ENCODE peak calls at places on chromosomes 1 and 21, in eight cellular contexts. T is prostate gland, I is tibial artery, K is A549, M is GM23338, X is adrenal gland, Q is DND-41, H is thoracic aorta. E is an unnamed sample.

GRCh38 chr1:20078711-20079110 is 8.7 kb downstream of the PLA2G5 start:
- DNase-seq in H (no peak), I (no peak), Q (no peak), M (no peak), X (no peak), K (no peak), T (no peak), E (no peak)

GRCh38 chr1:241932845-241933244 is 24.7 kb upstream of the BECN2 start:
- DNase-seq in X (no peak), I (no peak), K (no peak), H (no peak), M (no peak), Q (no peak), T (no peak), E (no peak)

GRCh38 chr1:172951728-172952365 is 98.9 kb downstream of the TNFSF18 start:
- DNase-seq in Q (no peak), T (peak), M (no peak), I (no peak), K (no peak), H (no peak), X (no peak), E (no peak)

GRCh38 chr1:12615916-12616708 is 1.9 kb downstream of the DHRS3 start:
- DNase-seq in X (peak), I (peak), T (peak), Q (peak), M (peak), K (no peak), H (peak), E (no peak)

GRCh38 chr1:186605762-186606350 is 74.4 kb downstream of the PTGS2 start:
- DNase-seq in I (peak), Q (peak), H (no peak), K (no peak), M (peak), X (peak), T (no peak), E (no peak)

GRCh38 chr1:185846672-185847440 is 112.7 kb downstream of the HMCN1 start:
- DNase-seq in I (no peak), H (no peak), T (no peak), Q (no peak), K (no peak), M (no peak), X (no peak), E (no peak)

GRCh38 chr1:240212552-240212951 is 120.9 kb downstream of the FMN2 start:
- DNase-seq in X (no peak), I (no peak), T (no peak), H (no peak), K (no peak), Q (no peak), M (no peak), E (no peak)

GRCh38 chr1:185559684-185560310 is 174.4 kb upstream of the HMCN1 start:
- DNase-seq in T (peak), Q (peak), I (peak), K (peak), H (no peak), X (peak), M (peak), E (no peak)

GRCh38 chr1:42139444-42139843 is 13.8 kb upstream of the GUCA2B start:
- DNase-seq in K (no peak), X (no peak), Q (no peak), T (no peak), I (no peak), M (no peak), H (no peak), E (no peak)

GRCh38 chr21:36698160-36699025 is 522 bp upstream of the SIM2 start:
- DNase-seq in X (no peak), I (no peak), T (no peak), K (peak), M (peak), H (no peak), Q (no peak), E (no peak)

GRCh38 chr1:171879556-171879955 is 38.3 kb downstream of the DNM3 start:
- DNase-seq in H (no peak), M (no peak), I (no peak), Q (no peak), X (no peak), K (no peak), T (no peak), E (no peak)

GRCh38 chr1:222372221-222372620 is 175.7 kb downstream of the HHIPL2 start:
- DNase-seq in M (no peak), H (no peak), K (no peak), Q (no peak), I (no peak), T (no peak), X (no peak), E (no peak)

GRCh38 chr1:46687095-46687659 is 15.5 kb downstream of the TEX38 start:
- DNase-seq in T (peak), H (peak), K (no peak), M (no peak), X (peak), I (peak), Q (peak), E (no peak)

GRCh38 chr1:36865080-36865900 is 169.0 kb downstream of the GRIK3 start:
- DNase-seq in X (no peak), T (no peak), K (no peak), Q (no peak), M (no peak), H (no peak), I (no peak), E (no peak)

DNA sequence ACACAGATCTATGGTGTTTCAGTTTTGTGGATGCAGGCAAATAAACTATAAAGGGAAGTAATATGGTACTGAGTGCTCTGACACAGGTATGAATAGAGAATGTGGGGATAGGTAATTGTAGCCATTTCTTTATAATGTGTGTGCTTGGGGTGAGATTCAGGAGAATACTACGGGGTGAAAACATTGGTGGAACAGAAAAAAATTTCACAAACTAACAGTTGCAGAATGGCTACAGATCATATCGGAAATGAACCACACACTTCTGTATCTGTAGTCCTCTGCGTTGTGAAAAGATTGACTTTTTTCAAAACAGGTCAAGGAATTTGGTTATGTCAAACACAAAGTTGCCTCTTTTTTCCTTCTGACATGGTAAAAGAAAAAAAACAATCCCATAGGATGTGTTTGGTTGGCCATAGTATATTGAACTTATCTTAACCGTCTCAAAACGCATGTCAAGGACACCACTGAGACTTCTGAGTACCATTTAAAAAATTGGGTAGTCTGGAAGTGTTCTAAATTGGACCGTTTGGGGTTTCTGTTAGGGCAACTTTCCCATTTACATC is 1.1 kb upstream of the CDC73 start:
- DNase-seq in T (no peak), Q (no peak), K (no peak), X (no peak), H (no peak), M (no peak), I (no peak), E (no peak)
- H3K27ac ChIP-seq in T (no peak), Q (no peak), K (peak), X (no peak), H (no peak), M (no peak), I (no peak), E (no peak)

DNA sequence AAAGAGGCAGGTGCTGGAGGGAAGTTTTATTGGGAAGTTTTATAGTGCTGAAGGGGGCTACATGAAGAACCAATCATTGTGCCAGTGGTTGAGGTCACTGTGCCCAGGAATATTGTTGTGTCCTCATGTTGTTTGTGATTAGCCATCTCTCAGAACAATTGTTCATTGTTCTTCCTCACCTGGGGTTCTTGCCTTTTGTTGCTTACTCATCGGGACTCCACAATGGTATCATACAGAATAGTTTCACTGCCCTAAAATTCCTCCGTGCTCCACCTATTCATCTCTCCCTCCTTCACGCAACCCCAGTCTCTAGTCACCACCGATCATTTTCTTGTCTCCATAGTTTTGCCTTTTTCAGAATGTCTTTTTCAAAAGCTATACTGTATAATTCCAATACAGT is 38.9 kb upstream of the CDC14A start:
- DNase-seq in K (no peak), I (no peak), H (no peak), Q (no peak), M (no peak), T (no peak), X (no peak), E (no peak)
- H3K27ac ChIP-seq in K (no peak), I (no peak), H (no peak), Q (no peak), M (no peak), T (no peak), X (no peak), E (no peak)

DNA sequence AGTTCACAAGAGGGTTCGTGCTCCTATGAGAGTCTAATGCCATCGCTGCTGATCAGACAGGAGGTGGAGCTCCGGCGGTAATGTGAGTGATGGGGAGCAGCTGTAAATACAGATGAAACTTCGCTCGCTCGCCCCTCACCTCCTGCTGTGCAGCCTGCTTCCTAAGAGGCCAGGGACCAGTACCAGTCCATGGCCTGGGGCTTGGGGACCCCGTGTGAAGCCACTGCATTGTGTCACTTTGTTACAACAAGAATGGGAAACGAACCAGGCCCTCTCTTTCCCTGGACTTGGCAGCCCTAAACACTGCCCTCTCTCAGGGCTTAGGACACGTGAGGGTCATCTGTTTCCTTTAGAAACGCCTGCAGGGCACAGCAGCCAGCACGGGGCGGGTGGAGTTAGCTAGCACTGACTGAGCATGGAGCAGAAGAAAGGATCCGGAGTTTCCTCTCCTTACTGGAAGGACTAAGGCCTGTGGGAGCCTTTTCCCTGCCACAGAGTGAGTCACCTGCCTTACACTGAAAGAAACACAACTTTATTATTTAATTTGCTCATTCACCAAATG is 185.2 kb upstream of the TMEM51 start:
- DNase-seq in I (peak), Q (no peak), X (peak), M (peak), T (no peak), H (peak), K (no peak), E (no peak)
- H3K27ac ChIP-seq in I (peak), Q (peak), X (peak), M (no peak), T (peak), H (peak), K (no peak), E (no peak)

GRCh38 chr1:175218786-175219447 is 26.3 kb upstream of the KIAA0040 start:
- DNase-seq in X (no peak), H (no peak), I (no peak), T (no peak), M (no peak), K (no peak), Q (no peak), E (no peak)
- H3K27ac ChIP-seq in X (no peak), H (no peak), I (no peak), T (no peak), M (no peak), K (no peak), Q (no peak), E (no peak)

GRCh38 chr1:25903986-25904385 is 2.2 kb downstream of the STMN1 start:
- DNase-seq in M (no peak), T (no peak), X (no peak), K (no peak), Q (no peak), H (no peak), I (no peak), E (no peak)

GRCh38 chr1:25907473-25908058 is 1.3 kb upstream of the STMN1 start:
- DNase-seq in K (no peak), I (no peak), M (no peak), Q (no peak), X (no peak), H (no peak), T (no peak), E (no peak)

GRCh38 chr1:25906644-25907300 is 553 bp upstream of the STMN1 start:
- DNase-seq in H (no peak), T (peak), X (peak), I (peak), K (no peak), M (peak), Q (no peak), E (no peak)

GRCh38 chr1:25904942-25905679 is 1.1 kb downstream of the STMN1 start:
- DNase-seq in T (peak), Q (peak), K (peak), H (peak), I (peak), M (peak), X (peak), E (peak)

DNA sequence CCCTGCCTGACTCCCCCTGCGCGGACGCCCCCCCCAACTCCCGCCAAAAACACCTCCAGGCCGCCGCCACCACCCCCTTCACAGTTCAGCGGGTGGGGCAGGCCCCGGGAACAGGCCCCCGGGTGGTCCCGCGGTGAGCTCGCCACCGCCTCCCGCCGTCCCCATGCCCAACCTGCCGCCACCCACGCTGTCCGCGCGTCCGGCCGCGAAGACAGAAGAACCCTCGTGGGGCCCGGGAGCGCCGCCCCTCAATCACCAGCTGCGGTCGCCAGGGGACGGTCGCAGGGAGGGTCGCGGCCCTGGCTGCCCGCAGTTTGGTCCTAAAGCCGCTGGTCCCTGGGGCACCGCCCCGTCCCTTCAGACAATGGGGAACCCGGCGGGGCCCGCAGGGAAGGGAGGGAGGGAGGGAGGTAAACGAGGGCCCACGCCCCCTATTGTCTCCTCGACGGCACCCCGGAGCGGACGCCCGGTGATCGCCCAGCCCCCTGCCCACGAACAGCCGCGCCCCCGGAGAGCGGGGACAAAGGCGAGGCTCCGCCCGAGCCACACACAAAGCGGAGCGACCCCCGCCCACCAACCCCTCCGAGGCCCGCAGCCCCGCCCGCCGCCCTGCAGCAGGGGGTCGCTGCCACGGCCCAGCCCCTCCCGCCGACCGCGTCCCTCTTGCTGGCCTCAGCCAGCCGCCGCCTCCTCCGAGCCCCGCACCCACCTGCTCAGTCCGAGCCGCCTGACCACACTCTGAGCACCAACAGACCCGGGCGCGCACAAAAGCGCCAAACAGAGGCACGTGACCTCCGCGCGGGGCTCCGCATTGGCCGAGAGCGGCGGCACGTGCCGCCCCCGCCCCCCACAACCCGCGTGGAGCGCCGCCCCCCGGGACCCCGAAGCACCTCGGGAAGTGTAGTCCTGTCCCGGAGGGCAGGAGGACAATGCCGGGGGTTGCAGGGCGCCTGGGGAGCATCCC is at the start of gene STMN1:
- DNase-seq in Q (peak), M (peak), T (peak), H (peak), K (peak), X (peak), I (peak), E (peak)
- H3K27ac ChIP-seq in Q (peak), M (peak), T (peak), H (peak), K (peak), X (no peak), I (peak), E (peak)

DNA sequence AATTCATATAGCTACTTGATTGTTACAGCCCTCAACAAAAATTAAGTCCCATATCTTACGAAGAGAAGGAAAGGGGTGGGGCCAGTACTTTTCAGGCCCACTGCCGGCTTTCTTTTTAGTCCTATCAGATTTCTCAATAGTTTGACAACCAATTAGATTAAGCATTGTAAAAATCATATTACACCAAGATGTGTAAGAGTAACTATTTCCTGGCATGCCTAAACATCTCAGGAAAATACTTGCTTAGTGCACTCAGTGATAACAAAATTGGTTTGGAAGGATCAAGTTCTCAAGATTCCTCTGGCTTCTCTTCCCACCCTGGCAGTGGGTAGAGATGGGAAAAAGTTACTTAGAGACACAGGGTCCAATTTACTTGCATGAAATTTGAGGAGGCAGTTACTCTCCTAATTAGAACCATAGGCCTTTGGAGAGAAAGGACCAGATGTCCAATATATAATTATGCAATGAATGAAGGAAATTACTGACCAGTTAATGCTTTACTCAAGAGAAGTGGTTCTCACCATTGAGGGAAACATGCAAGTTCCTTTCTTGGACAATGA is 30.1 kb downstream of the STPG1 start:
- DNase-seq in K (no peak), Q (no peak), H (no peak), M (no peak), I (no peak), T (no peak), X (no peak), E (no peak)
- H3K27ac ChIP-seq in K (no peak), Q (no peak), H (no peak), M (no peak), I (no peak), T (no peak), X (no peak), E (no peak)

DNA sequence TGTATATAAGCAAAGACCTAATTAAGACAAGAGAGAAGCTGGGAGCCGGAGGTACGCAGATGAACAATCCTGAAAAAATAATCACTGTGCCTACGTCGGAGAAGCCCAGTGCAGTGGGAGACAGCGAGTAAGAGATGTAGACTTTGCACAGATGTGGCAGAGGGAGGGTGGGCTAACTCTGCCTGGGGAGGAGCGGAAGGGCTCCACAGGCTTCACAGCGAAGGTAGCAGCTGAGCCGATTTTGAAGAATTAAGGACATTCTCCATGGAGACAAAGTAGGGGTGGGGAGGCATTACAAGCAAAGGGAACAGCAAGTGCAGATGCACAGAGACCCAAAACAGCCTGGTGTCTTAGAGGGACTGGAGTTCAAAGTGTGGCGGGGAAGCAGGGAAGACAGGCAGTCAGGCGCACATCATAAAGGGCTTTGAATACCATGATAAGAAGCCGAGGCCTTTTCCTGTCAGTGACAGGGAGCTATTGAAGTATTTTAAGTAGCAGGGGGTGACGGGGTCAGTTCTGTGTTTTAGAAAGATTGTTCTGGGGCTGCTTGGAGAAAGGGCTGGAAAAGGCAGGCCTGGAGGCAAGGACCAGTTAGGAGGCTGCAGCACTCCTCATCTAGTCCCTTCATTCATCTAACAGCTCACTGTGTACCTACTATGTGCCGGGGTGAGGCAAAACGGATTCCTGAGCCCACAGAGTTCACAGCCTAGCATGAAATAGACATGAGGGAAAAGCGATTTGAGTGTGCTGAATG is 6.4 kb downstream of the RIMS3 start:
- DNase-seq in M (no peak), X (no peak), I (no peak), H (no peak), K (no peak), T (no peak), Q (no peak), E (no peak)
- H3K27ac ChIP-seq in M (no peak), X (no peak), I (no peak), H (no peak), K (no peak), T (no peak), Q (no peak), E (no peak)

DNA sequence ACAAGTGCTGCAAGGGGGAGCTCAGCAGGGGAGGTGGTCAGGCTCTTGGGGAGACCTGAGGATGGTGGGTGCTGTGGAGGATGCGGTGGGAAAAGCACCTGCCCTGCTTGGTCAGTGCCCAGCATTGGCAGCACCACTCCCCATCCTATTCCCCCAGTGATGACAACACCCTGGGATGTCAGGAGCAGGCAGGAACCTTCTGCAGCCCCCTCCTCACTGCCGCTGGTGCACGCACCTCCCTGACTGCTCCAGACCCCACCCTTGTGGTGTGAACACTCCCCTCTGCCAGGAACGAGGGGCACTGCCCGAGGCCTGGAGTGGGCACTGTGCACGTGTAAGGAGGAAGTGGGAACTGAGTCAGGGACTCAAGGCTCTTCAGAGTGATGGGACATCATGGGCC is 12.5 kb downstream of the TMPRSS3 start:
- DNase-seq in K (no peak), T (no peak), X (no peak), I (no peak), H (no peak), M (no peak), Q (no peak), E (no peak)
- H3K27ac ChIP-seq in K (no peak), T (no peak), X (no peak), I (no peak), H (no peak), M (no peak), Q (peak), E (no peak)

E was measured in CD4-positive, alpha-beta T cell.